ENCODE peak calls at places on chromosomes 5 and 9, in five cellular contexts. F is fibroblast of mammary gland, Q is fibroblast of villous mesenchyme, G is retinal pigment epithelial cell, A is heart right ventricle. J is an unnamed sample.

GRCh38 chr5:160213537-160213936 is 15.8 kb upstream of the FABP6 start:
- DNase-seq in F (peak; percentile 10), Q (no peak), G (no peak), A (no peak), J (no peak)

GRCh38 chr5:31196309-31196708 is 2.8 kb downstream of the CDH6 start:
- DNase-seq in F (no peak), Q (no peak), G (no peak), A (no peak), J (no peak)

GRCh38 chr5:102753889-102754498 is 1.1 kb upstream of the PAM start:
- DNase-seq in F (no peak), Q (no peak), G (no peak), A (no peak), J (no peak)

GRCh38 chr5:34534237-34535108 is 121.7 kb upstream of the RAI14 start:
- DNase-seq in F (peak; percentile 90), Q (peak; percentile 90), G (peak; percentile 63), A (no peak), J (no peak)

GRCh38 chr5:91079037-91079436 is 304.1 kb downstream of the ARRDC3 start:
- DNase-seq in F (peak; percentile 24), Q (peak; percentile 24), G (no peak), A (no peak), J (no peak)

GRCh38 chr9:84838879-84839278 is 169.3 kb downstream of the NTRK2 start:
- DNase-seq in F (no peak), Q (no peak), G (no peak), A (no peak), J (no peak)

GRCh38 chr9:87059740-87060139 is 112.4 kb upstream of the GAS1 start:
- DNase-seq in F (no peak), Q (no peak), G (no peak), A (no peak), J (no peak)

GRCh38 chr9:23563497-23563896 is 262.5 kb downstream of the ELAVL2 start:
- DNase-seq in F (peak; percentile 5), Q (no peak), G (no peak), A (no peak), J (no peak)

GRCh38 chr5:2173067-2173466 is 290.3 kb upstream of the IRX4 start:
- DNase-seq in F (no peak), Q (no peak), G (no peak), A (no peak), J (no peak)

GRCh38 chr5:84257061-84257460 is 127.6 kb downstream of the EDIL3 start:
- DNase-seq in F (no peak), Q (no peak), G (no peak), A (no peak), J (no peak)

GRCh38 chr5:12016149-12016740 is 112.0 kb upstream of the CTNND2 start:
- DNase-seq in F (no peak), Q (no peak), G (no peak), A (no peak), J (no peak)

GRCh38 chr9:22425551-22425950 is 21.1 kb upstream of the DMRTA1 start:
- DNase-seq in F (no peak), Q (no peak), G (no peak), A (no peak), J (no peak)

GRCh38 chr9:113556877-113557593 is 93.5 kb downstream of the RGS3 start:
- DNase-seq in F (peak; percentile 71), Q (no peak), G (no peak), A (no peak), J (no peak)

GRCh38 chr9:37464426-37465248 is 613 bp downstream of the ZBTB5 start:
- DNase-seq in F (peak; percentile 59), Q (peak; percentile 76), G (peak; percentile 26), A (peak; percentile 77), J (peak; percentile 88)

GRCh38 chr5:150313921-150314716 is 11.4 kb upstream of the ARSI start:
- DNase-seq in F (no peak), Q (no peak), G (no peak), A (no peak), J (no peak)

GRCh38 chr5:150394912-150395689 is 17.6 kb downstream of the CD74 start:
- DNase-seq in F (no peak), Q (no peak), G (no peak), A (no peak), J (no peak)

GRCh38 chr9:76987594-76988200 is 31.8 kb upstream of the FOXB2 start:
- DNase-seq in F (peak; percentile 71), Q (peak; percentile 45), G (no peak), A (no peak), J (peak; percentile 34)

GRCh38 chr5:56305551-56305950 is 72.4 kb upstream of the ANKRD55 start:
- DNase-seq in F (no peak), Q (peak; percentile 45), G (no peak), A (no peak), J (no peak)

GRCh38 chr5:159226451-159226850 is 17.1 kb upstream of the RNF145 start:
- DNase-seq in F (no peak), Q (no peak), G (no peak), A (no peak), J (no peak)

GRCh38 chr5:126016256-126016655 is 407.0 kb upstream of the GRAMD2B start:
- DNase-seq in F (peak; percentile 17), Q (no peak), G (no peak), A (peak; percentile 58), J (no peak)

GRCh38 chr5:2757563-2758311 is 6.3 kb upstream of the IRX2 start:
- DNase-seq in F (peak; percentile 94), Q (peak; percentile 60), G (no peak), A (no peak), J (no peak)

GRCh38 chr5:152514827-152515397 is 109.8 kb upstream of the NMUR2 start:
- DNase-seq in F (peak; percentile 35), Q (peak; percentile 11), G (no peak), A (no peak), J (no peak)

GRCh38 chr5:77971965-77972544 is 195.9 kb upstream of the TBCA start:
- DNase-seq in F (peak; percentile 9), Q (no peak), G (no peak), A (no peak), J (no peak)

DNA sequence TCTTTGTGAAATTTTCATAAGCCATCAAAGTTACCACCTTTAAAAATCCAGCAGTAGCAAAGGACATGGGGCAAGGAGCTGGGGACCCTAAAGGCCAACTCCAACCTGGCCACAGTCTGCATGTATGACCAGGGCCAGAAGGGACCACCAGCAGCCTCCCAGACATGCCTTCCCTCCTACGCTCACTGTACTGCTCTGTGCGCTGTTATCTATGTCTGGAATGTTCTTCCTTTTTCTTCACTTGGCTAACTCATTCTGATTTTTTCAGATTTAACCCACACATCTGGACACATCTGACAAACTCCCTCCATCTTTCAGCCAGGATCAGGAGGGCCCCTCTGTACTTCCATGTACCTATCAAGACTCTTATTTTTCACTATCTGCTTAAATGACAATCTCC is 47.6 kb upstream of the TRAF1 start:
- DNase-seq in F (no peak), Q (no peak), G (no peak), A (no peak), J (no peak)
- TF ChIP-seq CTCF in F (no peak), Q (no peak), G (no peak), A (no peak), J (no peak)

GRCh38 chr9:32584784-32585183 is 11.8 kb upstream of the NDUFB6 start:
- DNase-seq in F (no peak), Q (no peak), G (no peak), A (no peak), J (no peak)

GRCh38 chr9:32590898-32591297 is 17.9 kb upstream of the NDUFB6 start:
- DNase-seq in F (no peak), Q (no peak), G (no peak), A (no peak), J (no peak)

GRCh38 chr9:32587901-32588300 is 14.9 kb upstream of the NDUFB6 start:
- DNase-seq in F (peak; percentile 38), Q (peak; percentile 33), G (no peak), A (no peak), J (no peak)

GRCh38 chr9:32590476-32590875 is 17.5 kb upstream of the NDUFB6 start:
- DNase-seq in F (no peak), Q (no peak), G (no peak), A (no peak), J (no peak)

DNA sequence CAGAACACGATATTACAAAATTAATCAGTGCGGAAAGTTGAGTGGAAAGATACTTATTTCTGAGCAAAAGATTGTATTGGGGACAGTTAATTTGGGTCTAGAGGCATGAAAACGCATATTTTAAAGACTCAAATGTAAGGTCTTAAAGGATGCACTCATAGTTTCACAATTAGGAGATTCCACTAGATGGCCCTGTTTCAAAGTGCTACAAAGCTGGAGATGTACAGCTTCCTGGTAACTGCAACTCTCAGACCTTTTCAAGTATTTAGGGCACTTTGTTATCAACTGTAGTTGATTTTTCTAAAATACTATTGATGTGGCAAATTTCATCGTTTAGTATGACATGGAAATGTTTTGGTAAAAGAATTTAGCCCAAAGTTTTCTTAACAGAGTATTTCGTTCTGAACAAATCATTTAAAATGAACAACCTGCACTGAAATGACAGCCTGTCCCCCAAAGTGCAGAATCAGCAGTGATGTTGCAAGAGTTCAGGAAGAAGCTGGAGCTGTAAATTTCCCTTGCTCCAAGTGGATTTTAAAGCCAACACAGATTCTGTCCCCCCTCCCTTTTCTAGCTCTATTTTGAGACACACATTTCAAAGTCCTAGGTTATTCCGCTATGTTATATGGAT is 16.2 kb upstream of the NDUFB6 start:
- DNase-seq in F (peak; percentile 69), Q (peak; percentile 64), G (peak; percentile 14), A (no peak), J (no peak)
- TF ChIP-seq CTCF in F (peak; percentile 68), Q (peak; percentile 58), G (peak; percentile 69), A (peak; percentile 38), J (no peak)

DNA sequence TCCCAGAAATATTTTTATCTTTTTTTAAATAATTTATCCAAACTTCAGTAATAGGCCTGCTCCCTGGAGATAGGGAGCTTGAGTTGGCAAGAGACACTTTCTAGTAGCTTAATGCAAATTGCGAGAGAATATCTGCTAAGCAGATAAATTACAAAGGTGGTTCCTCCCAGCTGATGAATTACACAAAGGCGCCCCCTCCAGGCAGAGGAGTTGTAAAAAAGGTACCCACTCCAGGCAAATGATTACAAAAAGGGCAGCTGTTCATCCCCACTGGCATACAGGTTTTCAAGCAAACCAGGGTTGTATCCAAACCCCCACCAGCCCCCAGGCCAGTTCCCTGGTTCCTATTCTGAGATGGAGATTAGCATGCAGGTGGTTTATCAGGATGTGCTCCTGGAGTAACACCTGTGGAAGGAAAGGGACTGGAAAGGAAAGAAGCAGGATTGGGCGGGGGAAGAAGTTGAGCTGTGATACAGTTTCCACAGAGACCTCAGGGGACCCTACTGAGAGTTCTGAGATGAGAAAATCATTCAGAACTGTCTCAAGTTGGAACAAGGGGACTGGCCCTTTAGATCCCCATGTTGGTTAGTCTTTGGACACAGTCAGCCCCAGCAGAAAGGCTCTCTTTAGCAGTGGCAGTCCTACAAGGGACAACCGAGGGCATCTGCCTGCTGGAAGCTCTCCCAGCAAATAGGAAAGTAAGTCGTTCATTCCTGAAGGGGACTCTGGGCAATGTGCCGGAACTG is 25.5 kb downstream of the ESM1 start:
- DNase-seq in F (peak; percentile 21), Q (peak; percentile 31), G (no peak), A (no peak), J (peak; percentile 14)
- TF ChIP-seq CTCF in F (peak; percentile 36), Q (peak; percentile 53), G (peak; percentile 49), A (no peak), J (no peak)

GRCh38 chr5:132386644-132387286 is 17.3 kb downstream of the SLC22A5 start:
- DNase-seq in F (peak; percentile 73), Q (peak; percentile 80), G (no peak), A (peak; percentile 77), J (peak; percentile 84)

GRCh38 chr5:132389051-132389331 is 19.5 kb downstream of the SLC22A5 start:
- DNase-seq in F (no peak), Q (peak; percentile 28), G (no peak), A (no peak), J (no peak)

GRCh38 chr5:132388244-132389050 is 18.9 kb downstream of the SLC22A5 start:
- DNase-seq in F (peak; percentile 77), Q (peak; percentile 90), G (no peak), A (peak; percentile 62), J (peak; percentile 40)

GRCh38 chr5:132389453-132390286 is 20.2 kb downstream of the SLC22A5 start:
- DNase-seq in F (peak; percentile 100), Q (peak; percentile 99), G (peak; percentile 96), A (no peak), J (peak; percentile 46)

GRCh38 chr5:132387649-132388117 is 18.2 kb downstream of the SLC22A5 start:
- DNase-seq in F (peak; percentile 99), Q (peak; percentile 100), G (peak; percentile 100), A (peak; percentile 71), J (peak; percentile 60)
- TF ChIP-seq CTCF in F (no peak), Q (no peak), G (no peak), A (no peak), J (no peak)

J was measured in mucosa of descending colon.